ENCODE peak calls at places on chromosomes 5 and 9, in seven cellular contexts. Z is PC-3, O is astrocyte, Y is A549, I is Karpas-422, A is neuronal stem cell, J is GM23248. K is an unnamed sample.

GRCh38 chr5:27241564-27242257 is 203.3 kb upstream of the CDH9 start:
- DNase-seq in Z (peak), O (peak), Y (peak), I (no peak), A (no peak), J (peak), K (no peak)

GRCh38 chr5:72452515-72453259 is 54.5 kb downstream of the ZNF366 start:
- DNase-seq in Z (peak), O (peak), Y (peak), I (no peak), A (no peak), J (peak), K (no peak)

GRCh38 chr9:19232117-19232829 is 1.8 kb downstream of the DENND4C start:
- DNase-seq in Z (peak), O (no peak), Y (no peak), I (peak), A (no peak), J (peak), K (no peak)

GRCh38 chr5:169080352-169080938 is 220.5 kb downstream of the SLIT3 start:
- DNase-seq in Z (no peak), O (no peak), Y (no peak), I (no peak), A (no peak), J (no peak), K (peak)

GRCh38 chr5:67303356-67303755 is 106.8 kb upstream of the CD180 start:
- DNase-seq in Z (no peak), O (no peak), Y (no peak), I (no peak), A (no peak), J (peak), K (no peak)

GRCh38 chr9:128143409-128144238 is 5.6 kb upstream of the LCN2 start:
- DNase-seq in Z (peak), O (no peak), Y (no peak), I (no peak), A (no peak), J (peak), K (no peak)

GRCh38 chr5:139904566-139905400 is 109.2 kb downstream of the PSD2 start:
- DNase-seq in Z (no peak), O (no peak), Y (no peak), I (no peak), A (peak), J (no peak), K (no peak)

GRCh38 chr9:116264361-116264760 is 110.8 kb downstream of the PAPPA start:
- DNase-seq in Z (no peak), O (no peak), Y (no peak), I (no peak), A (no peak), J (no peak), K (no peak)

GRCh38 chr9:76109953-76110352 is 219.5 kb downstream of the PCSK5 start:
- DNase-seq in Z (no peak), O (peak), Y (no peak), I (no peak), A (no peak), J (peak), K (no peak)

GRCh38 chr5:4015709-4016108 is 420.1 kb downstream of the IRX1 start:
- DNase-seq in Z (no peak), O (no peak), Y (no peak), I (no peak), A (no peak), J (no peak), K (no peak)

GRCh38 chr5:15959560-15960164 is 219.9 kb downstream of the MARCHF11 start:
- DNase-seq in Z (no peak), O (no peak), Y (no peak), I (no peak), A (no peak), J (no peak), K (no peak)

GRCh38 chr9:115262477-115262876 is 144.5 kb upstream of the TNC start:
- DNase-seq in Z (peak), O (peak), Y (peak), I (no peak), A (no peak), J (peak), K (peak)

GRCh38 chr9:136344544-136345280 is 17.4 kb downstream of the GPSM1 start:
- DNase-seq in Z (no peak), O (no peak), Y (no peak), I (no peak), A (no peak), J (no peak), K (no peak)

GRCh38 chr9:135090547-135090946 is 3.1 kb downstream of the OLFM1 start:
- DNase-seq in Z (no peak), O (no peak), Y (no peak), I (peak), A (no peak), J (peak), K (peak)

GRCh38 chr9:131096490-131097258 is at the start of gene AIF1L:
- DNase-seq in Z (peak), O (no peak), Y (no peak), I (no peak), A (peak), J (peak), K (no peak)

GRCh38 chr5:118863345-118863744 is 125.0 kb downstream of the DTWD2 start:
- DNase-seq in Z (peak), O (peak), Y (no peak), I (no peak), A (no peak), J (peak), K (no peak)
- H3K4me2 ChIP-seq in Z (peak), O (peak), Y (no peak), I (no peak), A (no peak), J (peak), K (no peak)

DNA sequence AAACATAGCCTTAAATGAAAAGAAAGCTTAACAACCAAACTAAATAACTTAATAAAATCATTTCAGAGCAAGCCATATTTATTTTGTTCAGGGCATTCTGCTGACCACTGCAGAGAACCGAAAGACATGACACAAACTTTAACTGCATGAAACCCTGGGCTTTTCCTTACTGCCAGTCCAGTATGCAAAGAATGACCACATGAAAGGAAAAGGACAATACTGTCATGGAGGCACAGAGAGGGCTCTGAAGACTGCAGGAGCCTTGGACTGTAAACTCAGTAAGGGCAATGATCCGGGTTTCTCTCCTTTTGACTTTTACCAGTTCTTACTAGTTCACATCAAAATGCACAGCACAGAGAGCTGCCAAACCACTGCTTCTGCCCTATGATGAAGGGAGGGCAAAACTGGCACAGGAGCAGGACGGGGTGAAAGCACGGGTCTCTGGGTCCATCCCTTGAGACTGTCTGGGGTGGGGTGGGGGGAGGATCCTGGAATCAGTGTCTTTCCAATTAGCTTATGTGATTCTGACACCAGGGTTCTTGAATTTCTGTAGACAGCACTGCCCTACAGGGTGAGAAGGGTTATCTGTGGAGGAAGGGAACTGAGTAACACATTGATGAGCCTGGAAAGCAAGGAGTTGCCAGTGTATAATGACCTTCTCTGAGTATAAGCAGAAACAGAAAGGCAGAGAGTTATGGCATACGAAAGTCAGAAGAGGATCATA is 44.7 kb downstream of the RNF130 start:
- DNase-seq in Z (no peak), O (no peak), Y (no peak), I (no peak), A (no peak), J (no peak), K (no peak)
- H3K4me3 ChIP-seq in Z (no peak), O (no peak), Y (no peak), I (no peak), A (no peak), J (no peak), K (no peak)

GRCh38 chr9:12738296-12738695 is 36.5 kb upstream of the LURAP1L start:
- DNase-seq in Z (no peak), O (no peak), Y (no peak), I (no peak), A (no peak), J (no peak), K (no peak)
- H3K4me2 ChIP-seq in Z (no peak), O (no peak), Y (no peak), I (no peak), A (no peak), J (no peak), K (no peak)

GRCh38 chr9:137960496-137960895 is 82.9 kb downstream of the CACNA1B start:
- DNase-seq in Z (no peak), O (no peak), Y (peak), I (peak), A (no peak), J (no peak), K (no peak)
- H3K4me3 ChIP-seq in Z (no peak), O (no peak), Y (no peak), I (no peak), A (peak), J (no peak), K (no peak)

DNA sequence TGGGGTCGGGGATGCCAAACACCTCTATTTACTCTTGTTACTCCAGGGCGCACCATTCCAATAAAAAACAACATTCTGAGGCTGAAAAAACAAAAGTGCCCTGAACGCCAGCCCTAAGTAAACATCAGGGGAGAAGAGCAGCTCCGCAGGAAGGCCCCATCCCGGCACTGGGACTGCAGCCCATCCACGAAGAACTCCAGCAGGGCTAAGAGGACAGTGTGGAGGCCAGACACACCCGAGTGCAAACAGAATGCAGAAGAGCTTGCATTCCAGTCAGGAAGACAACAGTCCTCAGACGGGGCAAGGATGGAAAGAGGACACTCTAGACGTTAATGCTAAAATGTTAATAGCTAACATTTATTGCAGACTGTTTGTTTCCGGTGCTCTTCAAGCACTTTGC is 33.0 kb downstream of the FAM240B start:
- DNase-seq in Z (no peak), O (no peak), Y (no peak), I (no peak), A (no peak), J (no peak), K (no peak)
- H3K4me2 ChIP-seq in Z (peak), O (peak), Y (peak), I (no peak), A (no peak), J (no peak), K (no peak)

GRCh38 chr9:120937596-120937995 is 11.0 kb upstream of the TRAF1 start:
- DNase-seq in Z (no peak), O (peak), Y (no peak), I (no peak), A (no peak), J (peak), K (no peak)

GRCh38 chr9:120941046-120941770 is 14.6 kb upstream of the TRAF1 start:
- DNase-seq in Z (peak), O (peak), Y (peak), I (no peak), A (no peak), J (peak), K (no peak)

GRCh38 chr9:120942186-120943001 is 15.8 kb upstream of the TRAF1 start:
- DNase-seq in Z (peak), O (no peak), Y (peak), I (no peak), A (no peak), J (peak), K (no peak)

GRCh38 chr9:120937127-120937526 is 10.5 kb upstream of the TRAF1 start:
- DNase-seq in Z (no peak), O (no peak), Y (no peak), I (no peak), A (no peak), J (no peak), K (no peak)

DNA sequence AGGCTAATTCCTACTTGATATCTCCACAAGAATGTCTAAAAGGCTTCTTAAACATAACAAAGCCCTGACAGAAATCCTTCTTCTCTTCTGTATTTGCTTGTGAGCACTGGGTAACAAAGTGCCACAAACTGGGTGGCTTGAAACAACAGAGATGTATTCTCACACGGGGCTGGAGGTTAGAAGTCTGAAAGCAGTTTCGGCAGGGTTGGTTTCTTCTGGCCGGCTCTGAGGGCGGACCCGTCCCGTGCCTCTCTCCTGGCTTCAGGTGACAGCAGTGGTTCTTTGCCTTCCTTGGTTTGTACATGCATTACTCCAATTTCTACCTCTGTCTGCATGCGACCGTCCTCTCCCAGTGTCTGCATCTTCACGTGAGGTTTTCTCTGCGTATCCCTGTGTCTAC is 14.0 kb upstream of the TRAF1 start:
- DNase-seq in Z (no peak), O (no peak), Y (no peak), I (no peak), A (no peak), J (no peak), K (no peak)
- H3K4me3 ChIP-seq in Z (no peak), O (no peak), Y (no peak), I (no peak), A (no peak), J (no peak), K (no peak)

K was measured in DND-41.